ENCODE peak calls at places on chromosomes 12 and 14, in six cellular contexts. V is retinal pigment epithelial cell; H is IMR-90; W is sigmoid colon; S is CD8-positive, alpha-beta T cell; O is HAP-1. I is an unnamed sample.

GRCh38 chr14:99884834-99885648 is 91.8 kb downstream of the EML1 start:
- DNase-seq in O (peak), V (no peak), S (no peak), W (peak), H (peak), I (peak)

GRCh38 chr14:68253878-68254528 is 434.4 kb downstream of the RAD51B start:
- DNase-seq in W (no peak), V (no peak), H (no peak), S (no peak), O (no peak), I (no peak)

GRCh38 chr12:14408208-14408607 is 42.7 kb downstream of the ATF7IP start:
- DNase-seq in W (no peak), V (peak), S (no peak), O (no peak), H (peak), I (peak)

GRCh38 chr12:6533653-6534157 is 612 bp upstream of the GAPDH start:
- DNase-seq in S (no peak), W (peak), H (peak), O (peak), V (peak), I (peak)

GRCh38 chr12:19759229-19759628 is 319.9 kb downstream of the AEBP2 start:
- DNase-seq in V (no peak), W (no peak), O (no peak), S (no peak), H (peak), I (peak)

GRCh38 chr14:104883681-104884361 is 18.8 kb downstream of the CEP170B start:
- DNase-seq in S (no peak), H (no peak), V (no peak), W (no peak), O (no peak), I (no peak)

GRCh38 chr12:29238822-29239291 is 89.8 kb downstream of the FAR2 start:
- DNase-seq in H (peak), O (no peak), S (no peak), W (no peak), V (peak), I (no peak)

GRCh38 chr12:53004178-53004577 is 2.1 kb upstream of the EIF4B start:
- DNase-seq in S (no peak), O (peak), H (no peak), W (no peak), V (peak), I (peak)

GRCh38 chr14:52998376-52999010 is 47.6 kb upstream of the FERMT2 start:
- DNase-seq in S (no peak), H (peak), O (no peak), V (no peak), W (no peak), I (peak)

GRCh38 chr14:37246427-37246829 is 48.7 kb downstream of the MIPOL1 start:
- DNase-seq in V (no peak), S (no peak), W (no peak), O (peak), H (peak), I (peak)

GRCh38 chr12:2298556-2299195 is 245.9 kb downstream of the CACNA1C start:
- DNase-seq in H (no peak), V (no peak), W (peak), O (no peak), S (no peak), I (no peak)

GRCh38 chr14:96011131-96011530 is 28.0 kb upstream of the C14orf132 start:
- DNase-seq in O (no peak), V (no peak), W (no peak), S (no peak), H (no peak), I (no peak)

GRCh38 chr14:64598404-64598803 is 48.6 kb downstream of the PPP1R36 start:
- DNase-seq in H (no peak), W (no peak), V (no peak), S (no peak), O (no peak), I (no peak)

GRCh38 chr12:116222358-116222757 is 55.1 kb downstream of the MED13L start:
- DNase-seq in S (no peak), V (peak), O (no peak), W (peak), H (peak), I (peak)

GRCh38 chr12:12212769-12213168 is 54.1 kb downstream of the LRP6 start:
- DNase-seq in V (no peak), S (no peak), W (no peak), O (no peak), H (no peak), I (no peak)

GRCh38 chr12:26122681-26123481 is 2.0 kb downstream of the BHLHE41 start:
- DNase-seq in S (no peak), V (no peak), H (peak), O (peak), W (peak), I (peak)

GRCh38 chr12:70849265-70849960 is 71.1 kb downstream of the PTPRR start:
- DNase-seq in S (no peak), H (peak), V (peak), O (peak), W (no peak), I (peak)

GRCh38 chr12:43758247-43758727 is 303 bp downstream of the PUS7L start:
- DNase-seq in V (peak), W (peak), O (peak), H (peak), S (no peak), I (peak)

GRCh38 chr14:68822132-68822651 is 29.3 kb upstream of the ZFP36L1 start:
- DNase-seq in H (no peak), W (no peak), O (no peak), S (no peak), V (no peak), I (no peak)

GRCh38 chr14:60732840-60733483 is 1.6 kb upstream of the MNAT1 start:
- DNase-seq in W (no peak), H (no peak), O (no peak), V (no peak), S (no peak), I (no peak)

GRCh38 chr14:101126376-101127130 is 223.0 kb upstream of the RTL1 start:
- DNase-seq in H (no peak), O (no peak), V (no peak), S (no peak), W (peak), I (no peak)

GRCh38 chr14:67738740-67739504 is 37.2 kb downstream of the RDH12 start:
- DNase-seq in S (no peak), H (peak), V (peak), O (no peak), W (peak), I (peak)

GRCh38 chr14:52327374-52328226 is 13.5 kb downstream of the PTGER2 start:
- DNase-seq in S (no peak), H (peak), O (no peak), W (no peak), V (no peak), I (peak)

GRCh38 chr12:52010152-52010622 is 3.4 kb downstream of the TAMALIN start:
- DNase-seq in V (no peak), O (peak), S (no peak), H (peak), W (peak), I (peak)

GRCh38 chr14:22807432-22808087 is 7.7 kb downstream of the SLC7A7 start:
- DNase-seq in H (no peak), W (no peak), S (no peak), V (no peak), O (no peak), I (no peak)

GRCh38 chr14:105474478-105475268 is at the start of gene CRIP2:
- DNase-seq in V (no peak), H (peak), O (peak), S (no peak), W (no peak), I (peak)

GRCh38 chr12:15155271-15155670 is 65.9 kb downstream of the RERG start:
- DNase-seq in H (no peak), W (no peak), V (no peak), S (no peak), O (no peak), I (no peak)

GRCh38 chr14:64193821-64194220 is 100.3 kb downstream of the ESR2 start:
- DNase-seq in H (no peak), W (no peak), S (no peak), O (no peak), V (no peak), I (no peak)

GRCh38 chr14:59133202-59133601 is 55.3 kb upstream of the DAAM1 start:
- DNase-seq in O (no peak), S (no peak), V (no peak), W (no peak), H (no peak), I (peak)

GRCh38 chr14:22070119-22070982 is 396.7 kb upstream of the OR4E1 start:
- DNase-seq in V (no peak), S (peak), O (no peak), W (no peak), H (no peak), I (peak)

GRCh38 chr14:39432179-39432618 is at the start of gene FBXO33:
- DNase-seq in W (peak), O (peak), V (peak), H (peak), S (peak), I (peak)

GRCh38 chr14:62329427-62329826 is 567.2 kb downstream of the SNAPC1 start:
- DNase-seq in W (no peak), S (no peak), V (peak), O (no peak), H (peak), I (no peak)

GRCh38 chr14:33062881-33063280 is 124.2 kb downstream of the NPAS3 start:
- DNase-seq in O (no peak), V (no peak), S (no peak), H (no peak), W (no peak), I (peak)

GRCh38 chr14:23577004-23577681 is 1.4 kb downstream of the JPH4 start:
- DNase-seq in H (no peak), W (peak), O (no peak), V (no peak), S (no peak), I (peak)

GRCh38 chr14:105126970-105127307 is 41.6 kb downstream of the JAG2 start:
- DNase-seq in W (no peak), S (no peak), O (no peak), H (no peak), V (no peak), I (no peak)

DNA sequence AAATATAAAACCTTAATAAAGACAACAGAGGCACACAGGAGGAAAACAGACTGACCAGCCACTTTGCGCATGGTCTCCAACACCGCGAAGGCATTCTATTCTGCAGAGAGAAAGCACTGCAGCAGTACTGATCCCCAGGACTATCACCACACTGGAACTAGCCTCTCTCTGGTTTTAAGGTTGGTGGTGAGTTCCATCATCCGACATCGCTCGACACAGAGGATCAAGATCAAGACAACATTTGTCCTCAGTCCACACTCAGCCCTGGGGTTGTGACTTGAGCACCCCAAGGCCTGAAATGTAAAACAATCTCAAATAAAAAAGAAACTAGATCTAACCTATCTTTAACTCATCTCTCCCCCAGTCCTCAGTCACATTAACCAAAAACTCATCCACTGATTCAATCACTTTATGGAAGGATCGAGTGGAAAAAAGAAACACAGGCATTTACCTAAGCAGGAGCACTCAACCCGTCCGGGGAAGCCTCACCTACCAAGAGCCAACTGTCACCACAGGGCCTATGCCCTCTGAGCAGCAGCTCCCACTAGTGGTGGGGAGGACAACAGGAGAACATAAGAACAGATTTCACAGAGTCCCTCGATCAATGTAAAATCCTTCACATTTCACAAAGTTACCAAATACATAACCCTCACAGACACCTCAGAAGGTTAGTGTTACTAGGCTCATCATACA is 17.7 kb downstream of the STXBP6 start:
- DNase-seq in O (no peak), V (no peak), S (no peak), H (no peak), W (no peak), I (no peak)
- H3K4me3 ChIP-seq in O (no peak), V (no peak), S (no peak), H (no peak), W (no peak), I (no peak)

GRCh38 chr12:128381961-128382360 is 115.0 kb downstream of the TMEM132C start:
- DNase-seq in S (no peak), W (no peak), V (no peak), H (no peak), O (no peak), I (no peak)
- H3K4me3 ChIP-seq in S (no peak), W (no peak), V (no peak), H (no peak), O (no peak), I (no peak)

GRCh38 chr12:60930146-60930545 is 1330.1 kb upstream of the USP15 start:
- DNase-seq in H (no peak), W (no peak), S (no peak), O (no peak), V (no peak), I (no peak)
- H3K4me3 ChIP-seq in H (no peak), W (no peak), S (no peak), O (no peak), V (no peak), I (no peak)

DNA sequence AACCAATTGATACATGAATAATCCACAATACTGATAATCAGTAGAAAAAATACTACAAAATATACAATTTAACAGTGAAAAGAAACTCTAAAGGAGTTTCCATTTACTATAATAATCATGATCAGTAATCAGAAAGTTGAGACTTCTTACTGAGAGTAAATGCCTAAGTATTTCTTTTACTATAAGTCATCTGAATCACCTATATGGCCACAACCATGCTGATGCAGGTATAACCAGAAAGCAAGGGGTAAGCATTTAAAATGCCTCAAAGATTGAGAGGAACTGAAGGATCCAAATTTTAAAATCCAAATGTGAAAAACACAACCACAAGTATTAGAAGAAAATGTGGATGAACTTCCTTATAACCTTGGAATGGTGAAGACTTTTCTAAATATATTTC is 23.4 kb downstream of the CDK17 start:
- DNase-seq in S (no peak), V (no peak), W (no peak), O (no peak), H (no peak), I (no peak)
- H3K4me3 ChIP-seq in S (peak), V (no peak), W (no peak), O (no peak), H (no peak), I (no peak)

GRCh38 chr12:133107121-133107520 is 23.0 kb downstream of the ZNF891 start:
- DNase-seq in S (no peak), V (no peak), W (no peak), H (no peak), O (no peak), I (no peak)

GRCh38 chr12:133105620-133106019 is 24.5 kb downstream of the ZNF891 start:
- DNase-seq in H (no peak), W (no peak), S (no peak), O (no peak), V (no peak), I (peak)

GRCh38 chr12:133106253-133106652 is 23.8 kb downstream of the ZNF891 start:
- DNase-seq in W (no peak), V (no peak), H (no peak), S (no peak), O (no peak), I (peak)

DNA sequence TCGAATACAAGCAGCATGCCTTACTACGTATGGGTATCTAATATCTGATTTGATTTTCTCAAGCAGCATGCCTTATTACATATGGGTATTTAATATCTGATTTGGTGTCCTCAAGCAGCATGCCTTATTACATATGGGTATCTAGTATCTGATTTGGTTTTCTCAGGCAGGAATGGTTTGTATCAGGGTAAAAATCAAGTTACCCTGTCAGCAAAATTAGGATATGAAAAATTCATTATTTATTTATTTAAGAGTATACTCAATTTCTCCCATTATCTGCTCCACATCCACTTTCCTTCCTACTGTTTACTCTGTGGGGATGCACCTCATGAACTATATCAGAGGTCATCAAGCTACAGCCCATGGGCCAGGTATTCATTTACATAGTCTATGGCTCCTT is 21.9 kb downstream of the ZNF891 start:
- DNase-seq in V (no peak), W (no peak), H (no peak), S (no peak), O (no peak), I (no peak)
- H3K4me3 ChIP-seq in V (no peak), W (no peak), H (no peak), S (no peak), O (no peak), I (no peak)

GRCh38 chr12:125187148-125187733 is 122.0 kb downstream of the AACS start:
- DNase-seq in H (no peak), V (no peak), O (no peak), S (no peak), W (no peak), I (peak)
- H3K4me3 ChIP-seq in H (no peak), V (peak), O (no peak), S (no peak), W (peak), I (peak)

GRCh38 chr12:130818381-130819247 is 20.4 kb downstream of the STX2 start:
- DNase-seq in V (no peak), H (no peak), W (peak), O (no peak), S (peak), I (peak)
- H3K4me3 ChIP-seq in V (peak), H (no peak), W (peak), O (no peak), S (peak), I (peak)